ENCODE peak calls at places on chromosomes 2 and 18, in five cellular contexts. One of them, this sample, is unnamed.

GRCh38 chr2:239778861-239779591 is 246.1 kb downstream of the NDUFA10 start:
- DNase-seq in A172: no peak
- DNase-seq in C1 segment of cervical spinal cord: no peak
- DNase-seq in HEK293T: no peak
- DNase-seq in NCI-H1930: no peak
- DNase-seq in this sample: no peak

GRCh38 chr2:199955007-199955338 is 318 bp downstream of the TYW5 start:
- DNase-seq in A172: peak
- DNase-seq in HEK293T: no peak
- DNase-seq in NCI-H1930: no peak
- DNase-seq in C1 segment of cervical spinal cord: no peak
- DNase-seq in this sample: no peak

GRCh38 chr2:96866986-96867755 is 2.7 kb downstream of the SEMA4C start:
- DNase-seq in NCI-H1930: no peak
- DNase-seq in C1 segment of cervical spinal cord: no peak
- DNase-seq in HEK293T: no peak
- DNase-seq in A172: no peak
- DNase-seq in this sample: no peak

GRCh38 chr2:46097714-46098480 is 199.3 kb upstream of the EPAS1 start:
- DNase-seq in C1 segment of cervical spinal cord: no peak
- DNase-seq in NCI-H1930: no peak
- DNase-seq in HEK293T: no peak
- DNase-seq in A172: peak
- DNase-seq in this sample: peak

GRCh38 chr18:3262234-3263171 is 570 bp downstream of the MYL12B start:
- DNase-seq in NCI-H1930: no peak
- DNase-seq in A172: no peak
- DNase-seq in C1 segment of cervical spinal cord: peak
- DNase-seq in HEK293T: no peak
- DNase-seq in this sample: no peak

GRCh38 chr18:8462651-8463185 is 146.5 kb upstream of the RAB12 start:
- DNase-seq in C1 segment of cervical spinal cord: no peak
- DNase-seq in NCI-H1930: no peak
- DNase-seq in HEK293T: no peak
- DNase-seq in A172: no peak
- DNase-seq in this sample: no peak

GRCh38 chr2:62423883-62424458 is 82.0 kb downstream of the TMEM17 start:
- DNase-seq in HEK293T: no peak
- DNase-seq in NCI-H1930: no peak
- DNase-seq in A172: no peak
- DNase-seq in C1 segment of cervical spinal cord: peak
- DNase-seq in this sample: no peak

GRCh38 chr2:200300650-200301314 is 5.7 kb upstream of the SPATS2L start:
- DNase-seq in HEK293T: no peak
- DNase-seq in NCI-H1930: no peak
- DNase-seq in A172: peak
- DNase-seq in C1 segment of cervical spinal cord: no peak
- DNase-seq in this sample: no peak

GRCh38 chr2:7794916-7795315 is 877.7 kb downstream of the RNF144A start:
- DNase-seq in A172: no peak
- DNase-seq in NCI-H1930: no peak
- DNase-seq in HEK293T: no peak
- DNase-seq in C1 segment of cervical spinal cord: no peak
- DNase-seq in this sample: no peak

GRCh38 chr2:169776483-169776802 is 22.2 kb upstream of the SSB start:
- DNase-seq in NCI-H1930: no peak
- DNase-seq in HEK293T: no peak
- DNase-seq in C1 segment of cervical spinal cord: no peak
- DNase-seq in A172: peak
- DNase-seq in this sample: no peak

GRCh38 chr2:141392517-141393213 is 738.2 kb downstream of the LRP1B start:
- DNase-seq in NCI-H1930: no peak
- DNase-seq in HEK293T: no peak
- DNase-seq in C1 segment of cervical spinal cord: no peak
- DNase-seq in A172: peak
- DNase-seq in this sample: no peak

GRCh38 chr18:13183790-13184189 is 34.8 kb upstream of the LDLRAD4 start:
- DNase-seq in C1 segment of cervical spinal cord: no peak
- DNase-seq in HEK293T: no peak
- DNase-seq in A172: no peak
- DNase-seq in NCI-H1930: no peak
- DNase-seq in this sample: no peak

GRCh38 chr18:56756971-56757370 is 105.8 kb downstream of the WDR7 start:
- DNase-seq in NCI-H1930: no peak
- DNase-seq in HEK293T: no peak
- DNase-seq in A172: no peak
- DNase-seq in C1 segment of cervical spinal cord: peak
- DNase-seq in this sample: no peak

GRCh38 chr2:15938803-15939555 is 1.4 kb upstream of the MYCN start:
- DNase-seq in HEK293T: no peak
- DNase-seq in A172: no peak
- DNase-seq in C1 segment of cervical spinal cord: no peak
- DNase-seq in NCI-H1930: no peak
- DNase-seq in this sample: no peak

GRCh38 chr2:236045264-236046235 is 122.6 kb downstream of the GBX2 start:
- DNase-seq in NCI-H1930: no peak
- DNase-seq in HEK293T: no peak
- DNase-seq in C1 segment of cervical spinal cord: no peak
- DNase-seq in A172: no peak
- DNase-seq in this sample: no peak

GRCh38 chr2:149236413-149236812 is 94.0 kb upstream of the LYPD6 start:
- DNase-seq in NCI-H1930: no peak
- DNase-seq in C1 segment of cervical spinal cord: no peak
- DNase-seq in A172: no peak
- DNase-seq in HEK293T: no peak
- DNase-seq in this sample: no peak

GRCh38 chr2:159128191-159128590 is 158.3 kb downstream of the WDSUB1 start:
- DNase-seq in HEK293T: no peak
- DNase-seq in A172: no peak
- DNase-seq in C1 segment of cervical spinal cord: no peak
- DNase-seq in NCI-H1930: no peak
- DNase-seq in this sample: no peak

GRCh38 chr2:178845565-178846457 is 38.6 kb upstream of the TTN start:
- DNase-seq in A172: no peak
- DNase-seq in HEK293T: no peak
- DNase-seq in C1 segment of cervical spinal cord: no peak
- DNase-seq in NCI-H1930: no peak
- DNase-seq in this sample: no peak

GRCh38 chr2:20501974-20502373 is 55.1 kb downstream of the RHOB start:
- DNase-seq in C1 segment of cervical spinal cord: no peak
- DNase-seq in NCI-H1930: no peak
- DNase-seq in HEK293T: no peak
- DNase-seq in A172: peak
- DNase-seq in this sample: no peak

GRCh38 chr2:8541636-8542035 is 140.2 kb upstream of the ID2 start:
- DNase-seq in C1 segment of cervical spinal cord: no peak
- DNase-seq in A172: no peak
- DNase-seq in NCI-H1930: no peak
- DNase-seq in HEK293T: no peak
- DNase-seq in this sample: no peak

GRCh38 chr18:36402765-36403396 is 105.4 kb downstream of the FHOD3 start:
- DNase-seq in C1 segment of cervical spinal cord: no peak
- DNase-seq in NCI-H1930: no peak
- DNase-seq in A172: no peak
- DNase-seq in HEK293T: peak
- DNase-seq in this sample: no peak

GRCh38 chr2:33344230-33344629 is 132.2 kb upstream of the RASGRP3 start:
- DNase-seq in A172: no peak
- DNase-seq in NCI-H1930: no peak
- DNase-seq in C1 segment of cervical spinal cord: no peak
- DNase-seq in HEK293T: no peak
- DNase-seq in this sample: no peak

GRCh38 chr2:235330775-235331438 is 162.9 kb upstream of the AGAP1 start:
- DNase-seq in HEK293T: no peak
- DNase-seq in A172: peak
- DNase-seq in C1 segment of cervical spinal cord: peak
- DNase-seq in NCI-H1930: no peak
- DNase-seq in this sample: peak

GRCh38 chr18:68409585-68409984 is 305.3 kb downstream of the TMX3 start:
- DNase-seq in HEK293T: no peak
- DNase-seq in A172: no peak
- DNase-seq in C1 segment of cervical spinal cord: no peak
- DNase-seq in NCI-H1930: no peak
- DNase-seq in this sample: no peak

GRCh38 chr2:109317471-109318090 is 188.6 kb downstream of the SH3RF3 start:
- DNase-seq in NCI-H1930: no peak
- DNase-seq in C1 segment of cervical spinal cord: no peak
- DNase-seq in A172: no peak
- DNase-seq in HEK293T: no peak
- DNase-seq in this sample: no peak

GRCh38 chr2:69645026-69645425 is 1.5 kb upstream of the AAK1 start:
- DNase-seq in C1 segment of cervical spinal cord: no peak
- DNase-seq in A172: no peak
- DNase-seq in NCI-H1930: no peak
- DNase-seq in HEK293T: no peak
- DNase-seq in this sample: no peak

GRCh38 chr2:17918789-17919188 is 40.3 kb downstream of the KCNS3 start:
- DNase-seq in C1 segment of cervical spinal cord: no peak
- DNase-seq in A172: no peak
- DNase-seq in NCI-H1930: no peak
- DNase-seq in HEK293T: no peak
- DNase-seq in this sample: no peak

GRCh38 chr2:24404582-24404981 is 44.2 kb upstream of the ITSN2 start:
- DNase-seq in A172: peak
- DNase-seq in NCI-H1930: no peak
- DNase-seq in C1 segment of cervical spinal cord: peak
- DNase-seq in HEK293T: no peak
- DNase-seq in this sample: no peak

GRCh38 chr18:31419457-31419932 is 28.0 kb upstream of the DSG3 start:
- DNase-seq in A172: no peak
- DNase-seq in HEK293T: no peak
- DNase-seq in C1 segment of cervical spinal cord: no peak
- DNase-seq in NCI-H1930: no peak
- DNase-seq in this sample: no peak

GRCh38 chr2:42084231-42084671 is 36.4 kb downstream of the PKDCC start:
- DNase-seq in NCI-H1930: no peak
- DNase-seq in C1 segment of cervical spinal cord: no peak
- DNase-seq in A172: peak
- DNase-seq in HEK293T: no peak
- DNase-seq in this sample: peak

GRCh38 chr2:157735532-157735931 is 106.9 kb upstream of the ACVR1C start:
- DNase-seq in A172: no peak
- DNase-seq in NCI-H1930: no peak
- DNase-seq in C1 segment of cervical spinal cord: no peak
- DNase-seq in HEK293T: no peak
- DNase-seq in this sample: no peak

GRCh38 chr18:66439207-66439606 is 164.7 kb downstream of the CDH19 start:
- DNase-seq in C1 segment of cervical spinal cord: no peak
- DNase-seq in NCI-H1930: no peak
- DNase-seq in A172: no peak
- DNase-seq in HEK293T: no peak
- DNase-seq in this sample: no peak

GRCh38 chr2:173749315-173749714 is 215.9 kb downstream of the SP3 start:
- DNase-seq in HEK293T: peak
- DNase-seq in A172: peak
- DNase-seq in C1 segment of cervical spinal cord: no peak
- DNase-seq in NCI-H1930: no peak
- DNase-seq in this sample: no peak

GRCh38 chr18:57768557-57769326 is 34.4 kb downstream of the ATP8B1 start:
- DNase-seq in C1 segment of cervical spinal cord: no peak
- DNase-seq in NCI-H1930: no peak
- DNase-seq in HEK293T: no peak
- DNase-seq in A172: peak
- DNase-seq in this sample: no peak

GRCh38 chr2:162245737-162246136 is 2.5 kb upstream of the FAP start:
- DNase-seq in A172: peak
- DNase-seq in NCI-H1930: no peak
- DNase-seq in C1 segment of cervical spinal cord: no peak
- DNase-seq in HEK293T: no peak
- DNase-seq in this sample: no peak

This sample was measured in T1000.